ENCODE peak calls at places on chromosomes 7 and 10, in eight cellular contexts. One of them, this sample, is unnamed.

GRCh38 chr10:7054915-7055314 is 355.9 kb downstream of the SFMBT2 start:
- DNase-seq in A549: peak; percentile 48
- DNase-seq in K562: peak; percentile 59
- DNase-seq in Panc1: no peak
- DNase-seq in GM12878: no peak
- DNase-seq in HCT116: peak; percentile 10
- DNase-seq in GM23338: peak; percentile 74
- DNase-seq in HepG2: no peak
- DNase-seq in this sample: no peak

GRCh38 chr10:78333362-78334143 is 299.9 kb downstream of the RPS24 start:
- DNase-seq in Panc1: no peak
- DNase-seq in GM12878: no peak
- DNase-seq in GM23338: no peak
- DNase-seq in A549: no peak
- DNase-seq in HepG2: no peak
- DNase-seq in K562: no peak
- DNase-seq in HCT116: no peak
- DNase-seq in this sample: no peak

GRCh38 chr10:114396455-114396854 is 7.8 kb downstream of the AFAP1L2 start:
- DNase-seq in Panc1: no peak
- DNase-seq in HCT116: no peak
- DNase-seq in K562: no peak
- DNase-seq in GM23338: no peak
- DNase-seq in HepG2: no peak
- DNase-seq in A549: no peak
- DNase-seq in GM12878: no peak
- DNase-seq in this sample: no peak

GRCh38 chr10:72935358-72935757 is 19.2 kb downstream of the PLA2G12B start:
- DNase-seq in HCT116: peak; percentile 10
- DNase-seq in HepG2: no peak
- DNase-seq in Panc1: no peak
- DNase-seq in GM12878: no peak
- DNase-seq in GM23338: no peak
- DNase-seq in K562: no peak
- DNase-seq in A549: no peak
- DNase-seq in this sample: no peak

GRCh38 chr7:44959433-44959951 is 19.3 kb downstream of the MYO1G start:
- DNase-seq in GM12878: no peak
- DNase-seq in Panc1: no peak
- DNase-seq in GM23338: no peak
- DNase-seq in K562: peak; percentile 56
- DNase-seq in A549: no peak
- DNase-seq in HCT116: no peak
- DNase-seq in HepG2: no peak
- DNase-seq in this sample: peak; percentile 45

GRCh38 chr10:29381230-29381563 is 92.3 kb downstream of the LYZL1 start:
- DNase-seq in HepG2: no peak
- DNase-seq in Panc1: no peak
- DNase-seq in K562: no peak
- DNase-seq in HCT116: no peak
- DNase-seq in A549: no peak
- DNase-seq in GM23338: no peak
- DNase-seq in GM12878: no peak
- DNase-seq in this sample: no peak

GRCh38 chr7:152541892-152542291 is 106.1 kb upstream of the KMT2C start:
- DNase-seq in HepG2: no peak
- DNase-seq in GM12878: no peak
- DNase-seq in Panc1: no peak
- DNase-seq in A549: no peak
- DNase-seq in GM23338: no peak
- DNase-seq in HCT116: no peak
- DNase-seq in K562: no peak
- DNase-seq in this sample: no peak

GRCh38 chr10:91632671-91633550 is at the start of gene PPP1R3C:
- DNase-seq in K562: no peak
- DNase-seq in A549: peak; percentile 91
- DNase-seq in Panc1: peak; percentile 42
- DNase-seq in HCT116: no peak
- DNase-seq in GM23338: peak; percentile 92
- DNase-seq in GM12878: no peak
- DNase-seq in HepG2: peak; percentile 87
- DNase-seq in this sample: peak; percentile 33

GRCh38 chr10:46293832-46294640 is 7.2 kb downstream of the ANTXRL start:
- DNase-seq in K562: no peak
- DNase-seq in A549: no peak
- DNase-seq in GM12878: no peak
- DNase-seq in Panc1: no peak
- DNase-seq in GM23338: no peak
- DNase-seq in HepG2: no peak
- DNase-seq in HCT116: no peak
- DNase-seq in this sample: no peak

GRCh38 chr10:32180354-32181280 is 124.4 kb upstream of the KIF5B start:
- DNase-seq in GM23338: no peak
- DNase-seq in HCT116: no peak
- DNase-seq in K562: no peak
- DNase-seq in A549: no peak
- DNase-seq in HepG2: no peak
- DNase-seq in Panc1: no peak
- DNase-seq in GM12878: no peak
- DNase-seq in this sample: no peak

GRCh38 chr7:101926265-101926664 is 108.8 kb downstream of the CUX1 start:
- DNase-seq in A549: no peak
- DNase-seq in GM23338: no peak
- DNase-seq in K562: no peak
- DNase-seq in Panc1: no peak
- DNase-seq in GM12878: no peak
- DNase-seq in HepG2: no peak
- DNase-seq in HCT116: no peak
- DNase-seq in this sample: no peak

GRCh38 chr7:45076946-45077345 is 11.8 kb downstream of the NACAD start:
- DNase-seq in GM23338: no peak
- DNase-seq in Panc1: no peak
- DNase-seq in K562: no peak
- DNase-seq in HCT116: no peak
- DNase-seq in HepG2: no peak
- DNase-seq in GM12878: no peak
- DNase-seq in A549: no peak
- DNase-seq in this sample: no peak

GRCh38 chr7:22430457-22430856 is 69.5 kb downstream of the STEAP1B start:
- DNase-seq in GM12878: no peak
- DNase-seq in HCT116: no peak
- DNase-seq in HepG2: no peak
- DNase-seq in Panc1: no peak
- DNase-seq in GM23338: no peak
- DNase-seq in K562: no peak
- DNase-seq in A549: no peak
- DNase-seq in this sample: no peak

GRCh38 chr7:24778543-24779282 is 21.4 kb upstream of the GSDME start:
- DNase-seq in GM12878: no peak
- DNase-seq in Panc1: no peak
- DNase-seq in A549: no peak
- DNase-seq in GM23338: no peak
- DNase-seq in HCT116: no peak
- DNase-seq in K562: no peak
- DNase-seq in HepG2: no peak
- DNase-seq in this sample: peak; percentile 70

GRCh38 chr7:102036958-102037357 is 219.5 kb downstream of the CUX1 start:
- DNase-seq in K562: no peak
- DNase-seq in Panc1: no peak
- DNase-seq in GM23338: no peak
- DNase-seq in HepG2: no peak
- DNase-seq in A549: no peak
- DNase-seq in HCT116: no peak
- DNase-seq in GM12878: no peak
- DNase-seq in this sample: no peak

GRCh38 chr7:130957140-130957513 is 223.1 kb upstream of the KLF14 start:
- DNase-seq in A549: no peak
- DNase-seq in Panc1: no peak
- DNase-seq in HepG2: no peak
- DNase-seq in HCT116: no peak
- DNase-seq in GM12878: no peak
- DNase-seq in GM23338: no peak
- DNase-seq in K562: no peak
- DNase-seq in this sample: no peak

GRCh38 chr10:70830185-70830584 is 14.4 kb downstream of the SGPL1 start:
- DNase-seq in Panc1: no peak
- DNase-seq in K562: no peak
- DNase-seq in GM23338: no peak
- DNase-seq in HCT116: no peak
- DNase-seq in A549: no peak
- DNase-seq in HepG2: no peak
- DNase-seq in GM12878: no peak
- DNase-seq in this sample: no peak

GRCh38 chr7:157250605-157251228 is 86.1 kb upstream of the DNAJB6 start:
- DNase-seq in Panc1: peak; percentile 60
- DNase-seq in HepG2: peak; percentile 61
- DNase-seq in HCT116: peak; percentile 53
- DNase-seq in A549: peak; percentile 38
- DNase-seq in GM12878: no peak
- DNase-seq in GM23338: peak; percentile 89
- DNase-seq in K562: peak; percentile 80
- DNase-seq in this sample: peak; percentile 49
- TF ChIP-seq REST in Panc1: no peak
- TF ChIP-seq REST in HepG2: no peak
- TF ChIP-seq REST in HCT116: no peak
- TF ChIP-seq REST in A549: no peak
- TF ChIP-seq REST in GM12878: no peak
- TF ChIP-seq REST in GM23338: no peak
- TF ChIP-seq REST in K562: no peak
- TF ChIP-seq REST in this sample: no peak

DNA sequence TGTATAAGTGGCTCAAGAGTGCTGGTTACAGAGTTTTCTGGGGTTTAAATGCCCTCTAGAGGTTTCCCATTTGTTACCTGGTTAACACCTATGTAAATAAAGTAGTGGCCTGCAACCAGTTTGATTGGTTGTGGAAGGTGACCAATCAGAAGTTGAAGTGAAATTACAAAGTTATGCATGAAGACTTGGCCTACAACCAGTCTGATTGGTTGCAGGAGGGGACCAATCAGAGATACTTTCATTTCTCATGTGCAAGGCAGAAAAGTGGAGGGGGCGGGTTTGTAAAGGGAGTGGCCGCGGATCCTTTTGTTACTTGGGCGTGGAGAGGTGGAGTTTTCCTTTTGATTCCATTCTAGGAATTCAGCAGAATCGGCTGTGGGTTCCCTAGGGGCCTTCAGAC is 80.7 kb downstream of the SEC23IP start:
- DNase-seq in GM23338: peak; percentile 4
- DNase-seq in A549: no peak
- DNase-seq in K562: no peak
- DNase-seq in GM12878: peak; percentile 2
- DNase-seq in HCT116: peak; percentile 90
- DNase-seq in HepG2: no peak
- DNase-seq in Panc1: no peak
- DNase-seq in this sample: no peak
- TF ChIP-seq REST in GM23338: no peak
- TF ChIP-seq REST in A549: no peak
- TF ChIP-seq REST in K562: no peak
- TF ChIP-seq REST in GM12878: no peak
- TF ChIP-seq REST in HCT116: no peak
- TF ChIP-seq REST in HepG2: no peak
- TF ChIP-seq REST in Panc1: no peak
- TF ChIP-seq REST in this sample: no peak

GRCh38 chr10:127577376-127577775 is 28.3 kb downstream of the NPS start:
- DNase-seq in HCT116: no peak
- DNase-seq in Panc1: no peak
- DNase-seq in K562: no peak
- DNase-seq in A549: no peak
- DNase-seq in GM23338: no peak
- DNase-seq in HepG2: no peak
- DNase-seq in GM12878: no peak
- DNase-seq in this sample: no peak
- TF ChIP-seq REST in HCT116: no peak
- TF ChIP-seq REST in Panc1: no peak
- TF ChIP-seq REST in K562: no peak
- TF ChIP-seq REST in A549: no peak
- TF ChIP-seq REST in GM23338: no peak
- TF ChIP-seq REST in HepG2: no peak
- TF ChIP-seq REST in GM12878: no peak
- TF ChIP-seq REST in this sample: no peak

GRCh38 chr7:34656036-34656435 is 2.0 kb upstream of the NPSR1 start:
- DNase-seq in A549: no peak
- DNase-seq in Panc1: no peak
- DNase-seq in GM12878: no peak
- DNase-seq in HepG2: no peak
- DNase-seq in GM23338: no peak
- DNase-seq in HCT116: no peak
- DNase-seq in K562: no peak
- DNase-seq in this sample: no peak

GRCh38 chr7:34657632-34658268 is at the start of gene NPSR1:
- DNase-seq in HCT116: no peak
- DNase-seq in Panc1: no peak
- DNase-seq in K562: no peak
- DNase-seq in GM23338: no peak
- DNase-seq in HepG2: no peak
- DNase-seq in A549: no peak
- DNase-seq in GM12878: no peak
- DNase-seq in this sample: no peak

GRCh38 chr7:34655384-34655783 is 2.6 kb upstream of the NPSR1 start:
- DNase-seq in HCT116: no peak
- DNase-seq in HepG2: peak; percentile 15
- DNase-seq in GM12878: no peak
- DNase-seq in Panc1: no peak
- DNase-seq in GM23338: peak; percentile 40
- DNase-seq in A549: no peak
- DNase-seq in K562: no peak
- DNase-seq in this sample: no peak

GRCh38 chr7:34652784-34653183 is 5.2 kb upstream of the NPSR1 start:
- DNase-seq in HCT116: no peak
- DNase-seq in K562: no peak
- DNase-seq in Panc1: no peak
- DNase-seq in A549: no peak
- DNase-seq in GM12878: no peak
- DNase-seq in GM23338: no peak
- DNase-seq in HepG2: peak; percentile 65
- DNase-seq in this sample: no peak

DNA sequence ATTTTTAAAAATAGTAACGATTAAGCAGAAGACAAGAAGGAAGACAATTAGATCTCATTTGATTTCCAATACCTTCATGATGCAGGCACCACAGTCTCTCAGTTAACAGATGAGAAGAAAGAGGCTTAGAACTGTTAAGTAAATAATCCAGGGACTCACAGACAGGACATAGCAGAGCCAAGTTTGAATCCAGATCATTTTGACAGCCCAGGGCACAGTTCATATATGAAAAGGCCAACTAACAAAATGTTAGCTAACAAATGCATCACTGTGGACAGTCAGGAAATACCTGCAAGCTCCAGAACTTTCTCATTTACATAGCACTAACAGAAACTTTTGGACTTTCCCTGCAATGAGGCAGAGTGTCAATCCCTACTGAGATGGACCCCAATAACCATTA is 4.2 kb upstream of the NPSR1 start:
- DNase-seq in GM12878: no peak
- DNase-seq in Panc1: no peak
- DNase-seq in K562: no peak
- DNase-seq in HepG2: peak; percentile 79
- DNase-seq in GM23338: no peak
- DNase-seq in HCT116: no peak
- DNase-seq in A549: no peak
- DNase-seq in this sample: no peak
- TF ChIP-seq REST in GM12878: no peak
- TF ChIP-seq REST in Panc1: no peak
- TF ChIP-seq REST in K562: no peak
- TF ChIP-seq REST in HepG2: no peak
- TF ChIP-seq REST in GM23338: no peak
- TF ChIP-seq REST in HCT116: no peak
- TF ChIP-seq REST in A549: no peak
- TF ChIP-seq REST in this sample: no peak

GRCh38 chr10:22308390-22308789 is 7.8 kb upstream of the COMMD3 start:
- DNase-seq in K562: no peak
- DNase-seq in Panc1: peak; percentile 89
- DNase-seq in HCT116: no peak
- DNase-seq in GM23338: no peak
- DNase-seq in A549: peak; percentile 46
- DNase-seq in GM12878: peak; percentile 36
- DNase-seq in HepG2: no peak
- DNase-seq in this sample: no peak
- TF ChIP-seq REST in K562: no peak
- TF ChIP-seq REST in Panc1: no peak
- TF ChIP-seq REST in HCT116: no peak
- TF ChIP-seq REST in GM23338: no peak
- TF ChIP-seq REST in A549: no peak
- TF ChIP-seq REST in GM12878: no peak
- TF ChIP-seq REST in HepG2: no peak
- TF ChIP-seq REST in this sample: no peak

This sample was measured in HL-60.